ENCODE peak calls at places on chromosomes 12 and 14, in five cellular contexts. D, L, Z, F and V are unnamed samples.

GRCh38 chr14:35167496-35167895 is 45.1 kb downstream of the PRORP start:
- DNase-seq in F (no peak), L (no peak), Z (no peak), D (no peak), V (no peak)

GRCh38 chr12:125685885-125686284 is 620.6 kb downstream of the AACS start:
- DNase-seq in Z (no peak), D (no peak), F (no peak), L (no peak), V (no peak)

GRCh38 chr12:68971404-68971803 is 38.4 kb upstream of the CPM start:
- DNase-seq in Z (no peak), D (peak), F (no peak), L (peak), V (peak)

GRCh38 chr14:27727371-27727770 is 1039.2 kb upstream of the FOXG1 start:
- DNase-seq in Z (no peak), D (no peak), F (no peak), L (no peak), V (no peak)

GRCh38 chr12:52692253-52692652 is 11.1 kb downstream of the KRT77 start:
- DNase-seq in Z (no peak), D (no peak), L (no peak), F (no peak), V (no peak)

GRCh38 chr12:46318037-46318436 is 49.2 kb upstream of the SLC38A1 start:
- DNase-seq in Z (no peak), L (no peak), D (no peak), F (no peak), V (no peak)

GRCh38 chr12:66107451-66107915 is 23.1 kb downstream of the LLPH start:
- DNase-seq in Z (peak), D (peak), L (peak), F (peak), V (peak)

GRCh38 chr12:22275847-22276246 is 58.7 kb downstream of the ST8SIA1 start:
- DNase-seq in Z (peak), F (peak), D (peak), L (peak), V (peak)

GRCh38 chr14:53951661-53952265 is 4.9 kb downstream of the BMP4 start:
- DNase-seq in L (no peak), F (peak), Z (no peak), D (no peak), V (no peak)

GRCh38 chr14:61221906-61222305 is 59.2 kb downstream of the TMEM30B start:
- DNase-seq in D (no peak), F (no peak), L (no peak), Z (no peak), V (no peak)

GRCh38 chr12:52517005-52517835 is 3.0 kb downstream of the KRT5 start:
- DNase-seq in D (peak), L (no peak), F (no peak), Z (no peak), V (no peak)

GRCh38 chr12:83477706-83478105 is 791.0 kb downstream of the TMTC2 start:
- DNase-seq in D (no peak), Z (no peak), F (no peak), L (no peak), V (no peak)

DNA sequence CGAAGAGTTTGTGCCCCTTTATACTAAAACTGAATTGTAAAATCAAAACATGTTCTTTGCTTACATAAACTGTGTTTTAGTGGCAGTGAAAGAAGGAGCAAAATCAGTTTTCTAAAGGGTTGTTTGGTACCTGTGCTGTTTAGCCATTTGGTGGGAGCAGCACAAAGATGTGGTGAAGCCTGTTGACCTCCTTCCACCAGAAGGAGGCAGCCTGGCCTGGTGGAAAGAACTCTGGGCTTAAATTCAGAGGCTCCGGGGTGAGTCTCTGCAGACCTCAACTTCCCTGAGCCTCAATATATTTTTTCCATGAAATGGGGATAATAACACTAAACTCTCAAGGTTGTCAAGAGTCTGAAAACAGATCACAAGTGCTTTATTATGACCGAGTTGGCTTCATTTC is 502.5 kb downstream of the VRK1 start:
- DNase-seq in F (no peak), D (no peak), Z (no peak), L (no peak), V (no peak)
- TF ChIP-seq CTCF in F (peak), D (no peak), Z (no peak), L (no peak), V (no peak)

GRCh38 chr12:121668750-121669524 is 517 bp downstream of the MORN3 start:
- DNase-seq in D (no peak), L (peak), F (peak), Z (no peak), V (peak)

GRCh38 chr12:121669525-121669908 is at the start of gene MORN3:
- DNase-seq in D (no peak), L (no peak), F (no peak), Z (no peak), V (no peak)

GRCh38 chr12:121663610-121663929 is 5.9 kb downstream of the MORN3 start:
- DNase-seq in L (no peak), Z (no peak), D (no peak), F (no peak), V (no peak)
- H3K4me3 ChIP-seq in L (no peak), Z (no peak), D (no peak), F (no peak), V (no peak)

GRCh38 chr12:121786441-121786825 is 7.1 kb downstream of the RHOF start:
- DNase-seq in D (peak), Z (peak), F (no peak), L (peak), V (peak)
- TF ChIP-seq CTCF in D (no peak), Z (no peak), F (no peak), L (no peak), V (no peak)

GRCh38 chr12:119669744-119670472 is 2.0 kb downstream of the PRKAB1 start:
- DNase-seq in Z (no peak), F (peak), L (no peak), D (peak), V (no peak)
- H3K4me3 ChIP-seq in Z (no peak), F (no peak), L (no peak), D (no peak), V (no peak)

DNA sequence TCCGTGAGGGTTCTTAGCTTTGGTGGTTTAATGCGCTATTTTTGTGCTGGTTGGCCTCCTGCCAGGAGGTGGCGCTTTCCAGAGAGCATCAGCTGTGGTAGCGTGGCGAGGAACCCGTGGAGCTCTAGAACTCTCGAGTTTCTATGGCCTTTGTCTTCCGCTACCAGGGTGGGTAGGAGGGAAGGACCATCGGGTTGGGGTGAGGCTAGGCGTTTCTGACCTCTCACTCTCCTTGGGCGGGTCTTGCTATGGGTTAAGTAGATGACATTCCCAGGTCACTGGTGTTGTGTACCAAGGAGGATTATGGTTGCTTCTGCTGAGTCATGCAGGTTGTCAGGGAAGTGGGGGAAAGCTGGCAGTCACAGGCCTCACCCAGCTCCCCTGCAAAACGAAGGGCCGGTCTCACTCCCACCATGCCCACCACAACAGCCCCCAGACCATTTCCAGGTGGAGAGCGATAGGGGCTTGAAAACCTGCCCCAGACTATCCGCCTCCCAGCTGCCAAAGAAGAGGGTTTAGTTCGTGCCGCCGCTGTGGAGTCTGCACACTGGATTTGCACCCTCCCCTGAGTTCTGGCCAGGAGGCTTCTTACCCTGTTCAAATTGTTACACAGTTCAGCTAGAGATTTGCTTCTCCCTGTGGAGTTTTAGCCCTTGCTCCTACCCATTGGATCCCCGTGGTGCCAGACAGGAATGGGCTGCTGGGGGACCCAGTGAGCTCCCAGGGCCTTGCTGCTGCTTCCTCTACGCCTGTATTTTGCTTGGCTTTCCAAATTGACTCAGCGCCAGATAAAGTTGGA is 21.9 kb downstream of the RNFT2 start:
- DNase-seq in F (no peak), Z (no peak), L (no peak), D (no peak), V (no peak)
- TF ChIP-seq CTCF in F (no peak), Z (peak), L (no peak), D (no peak), V (no peak)

GRCh38 chr12:113422030-113422900 is at the start of gene SDSL:
- DNase-seq in L (peak), F (peak), D (peak), Z (peak), V (peak)
- H3K4me3 ChIP-seq in L (peak), F (peak), D (peak), Z (peak), V (peak)

DNA sequence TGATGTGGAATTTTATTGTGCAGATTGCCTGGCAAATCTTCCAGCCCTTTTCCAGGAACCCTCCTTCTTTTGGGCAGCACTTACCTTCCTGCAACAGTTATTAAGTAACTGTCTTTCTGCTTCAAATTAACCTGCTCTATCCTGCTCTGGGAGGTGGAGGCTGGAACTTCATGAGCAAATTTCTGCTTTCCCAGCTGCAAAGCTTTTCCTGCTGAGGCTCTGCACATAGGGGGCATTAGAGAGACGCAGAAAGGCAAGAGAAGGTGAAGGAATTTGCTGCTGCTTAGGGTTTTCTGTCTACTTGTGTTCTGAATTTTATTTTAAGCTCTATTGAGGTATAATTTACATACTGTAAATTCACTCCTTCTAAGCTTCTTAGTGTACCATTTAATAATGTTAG is 259.2 kb downstream of the PCNX1 start:
- DNase-seq in Z (peak), D (no peak), L (peak), F (peak), V (peak)
- TF ChIP-seq CTCF in Z (peak), D (no peak), L (no peak), F (peak), V (peak)

DNA sequence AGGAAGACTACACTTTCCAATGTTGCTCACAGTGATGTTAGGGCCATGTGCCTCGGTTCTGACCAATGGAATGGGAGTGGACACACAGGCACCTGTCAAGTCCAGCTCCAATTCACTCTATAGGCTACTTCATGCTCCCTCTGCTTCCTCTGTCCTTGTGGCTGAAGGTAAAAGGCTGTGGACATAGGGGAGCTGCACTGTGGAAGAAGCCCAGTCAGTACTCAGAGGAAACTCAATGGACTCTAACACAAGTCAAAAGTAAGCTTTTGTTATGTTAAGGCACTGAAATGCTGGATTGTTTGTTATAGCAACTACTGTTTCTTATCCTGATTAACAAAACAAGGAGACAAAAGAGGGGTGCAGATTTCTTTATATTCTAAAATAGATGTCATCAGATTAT is 278.2 kb downstream of the BCL11B start:
- DNase-seq in Z (no peak), F (no peak), D (no peak), L (no peak), V (no peak)
- H3K4me3 ChIP-seq in Z (no peak), F (no peak), D (no peak), L (no peak), V (no peak)

GRCh38 chr12:13146539-13146938 is 43.1 kb upstream of the GSG1 start:
- DNase-seq in F (no peak), Z (no peak), L (no peak), D (no peak), V (no peak)

GRCh38 chr12:13144266-13144828 is 40.9 kb upstream of the GSG1 start:
- DNase-seq in Z (no peak), F (no peak), L (no peak), D (no peak), V (no peak)

GRCh38 chr12:13142747-13143146 is 39.3 kb upstream of the GSG1 start:
- DNase-seq in F (no peak), L (no peak), Z (no peak), D (no peak), V (no peak)

DNA sequence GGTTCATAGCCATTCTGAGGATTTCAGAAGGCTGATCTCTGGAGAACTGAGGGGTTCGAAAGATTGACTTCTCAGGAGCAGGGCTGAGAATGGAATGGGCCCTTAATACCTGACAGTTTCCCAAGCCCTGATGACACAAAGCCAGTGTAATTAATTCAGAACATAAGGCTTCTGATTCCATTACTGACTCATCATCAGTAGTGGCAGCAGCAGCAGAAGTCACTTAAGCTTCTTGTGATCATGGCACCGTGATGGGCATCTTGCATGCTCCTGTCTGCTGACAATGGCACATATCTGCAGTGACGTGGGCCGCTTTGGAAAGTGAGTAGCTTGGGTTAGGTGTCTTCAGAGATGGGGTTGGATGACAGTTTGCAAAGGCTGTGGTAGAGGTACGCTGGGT is 38.2 kb upstream of the GSG1 start:
- DNase-seq in F (no peak), L (no peak), D (no peak), Z (no peak), V (peak)
- TF ChIP-seq CTCF in F (no peak), L (no peak), D (no peak), Z (no peak), V (no peak)

GRCh38 chr14:70097576-70098256 is 91.0 kb downstream of the SLC8A3 start:
- DNase-seq in L (no peak), F (no peak), Z (no peak), D (peak), V (no peak)

GRCh38 chr14:70094631-70095030 is 94.1 kb downstream of the SLC8A3 start:
- DNase-seq in Z (no peak), D (no peak), F (no peak), L (no peak), V (no peak)

GRCh38 chr14:70096866-70097265 is 91.9 kb downstream of the SLC8A3 start:
- DNase-seq in L (peak), Z (peak), D (no peak), F (peak), V (peak)

GRCh38 chr14:70098257-70098809 is 90.4 kb downstream of the SLC8A3 start:
- DNase-seq in Z (no peak), F (peak), L (peak), D (no peak), V (peak)

GRCh38 chr14:70100071-70100470 is 88.7 kb downstream of the SLC8A3 start:
- DNase-seq in D (no peak), L (no peak), Z (no peak), F (no peak), V (no peak)
- H3K4me3 ChIP-seq in D (no peak), L (no peak), Z (no peak), F (no peak), V (no peak)